ENCODE peak calls at places on chromosome 5, in ten cellular contexts. One of them, this sample, is unnamed.

GRCh38 chr5:59436364-59437158 is 457.0 kb downstream of the PDE4D start:
- DNase-seq in fibroblast of mammary gland: no peak
- DNase-seq in AG10803: no peak
- DNase-seq in SK-N-SH: no peak
- DNase-seq in cardiac fibroblast: no peak
- DNase-seq in mammary epithelial cell: no peak
- DNase-seq in adrenal gland: no peak
- DNase-seq in cardiac muscle cell: no peak
- DNase-seq in psoas muscle: no peak
- DNase-seq in AG04450: no peak
- DNase-seq in this sample: no peak

GRCh38 chr5:77430726-77431125 is 61.4 kb downstream of the WDR41 start:
- DNase-seq in fibroblast of mammary gland: no peak
- DNase-seq in AG10803: peak
- DNase-seq in SK-N-SH: no peak
- DNase-seq in cardiac fibroblast: no peak
- DNase-seq in mammary epithelial cell: no peak
- DNase-seq in adrenal gland: no peak
- DNase-seq in cardiac muscle cell: no peak
- DNase-seq in psoas muscle: no peak
- DNase-seq in AG04450: no peak
- DNase-seq in this sample: peak

GRCh38 chr5:96075579-96076289 is 114.1 kb upstream of the ELL2 start:
- DNase-seq in fibroblast of mammary gland: no peak
- DNase-seq in AG10803: no peak
- DNase-seq in SK-N-SH: no peak
- DNase-seq in cardiac fibroblast: no peak
- DNase-seq in mammary epithelial cell: peak
- DNase-seq in adrenal gland: no peak
- DNase-seq in cardiac muscle cell: no peak
- DNase-seq in psoas muscle: no peak
- DNase-seq in AG04450: no peak
- DNase-seq in this sample: no peak

GRCh38 chr5:173056783-173057061 is 570 bp downstream of the CREBRF start:
- DNase-seq in fibroblast of mammary gland: no peak
- DNase-seq in AG10803: no peak
- DNase-seq in SK-N-SH: peak
- DNase-seq in cardiac fibroblast: no peak
- DNase-seq in mammary epithelial cell: no peak
- DNase-seq in adrenal gland: peak
- DNase-seq in cardiac muscle cell: no peak
- DNase-seq in psoas muscle: no peak
- DNase-seq in AG04450: no peak
- DNase-seq in this sample: no peak

GRCh38 chr5:132752581-132753125 is 5.4 kb downstream of the CCNI2 start:
- DNase-seq in fibroblast of mammary gland: no peak
- DNase-seq in AG10803: no peak
- DNase-seq in SK-N-SH: no peak
- DNase-seq in cardiac fibroblast: no peak
- DNase-seq in mammary epithelial cell: no peak
- DNase-seq in adrenal gland: no peak
- DNase-seq in cardiac muscle cell: no peak
- DNase-seq in psoas muscle: no peak
- DNase-seq in AG04450: no peak
- DNase-seq in this sample: no peak

GRCh38 chr5:98796197-98796972 is 22.9 kb downstream of the RGMB start:
- DNase-seq in fibroblast of mammary gland: peak
- DNase-seq in AG10803: peak
- DNase-seq in SK-N-SH: peak
- DNase-seq in cardiac fibroblast: peak
- DNase-seq in mammary epithelial cell: peak
- DNase-seq in adrenal gland: peak
- DNase-seq in cardiac muscle cell: peak
- DNase-seq in psoas muscle: no peak
- DNase-seq in AG04450: no peak
- DNase-seq in this sample: no peak

GRCh38 chr5:368162-369084 is 46.9 kb downstream of the AHRR start:
- DNase-seq in fibroblast of mammary gland: peak
- DNase-seq in AG10803: peak
- DNase-seq in SK-N-SH: no peak
- DNase-seq in cardiac fibroblast: peak
- DNase-seq in mammary epithelial cell: no peak
- DNase-seq in adrenal gland: no peak
- DNase-seq in cardiac muscle cell: peak
- DNase-seq in psoas muscle: no peak
- DNase-seq in AG04450: peak
- DNase-seq in this sample: peak

GRCh38 chr5:38600334-38601045 is 44.0 kb upstream of the LIFR start:
- DNase-seq in fibroblast of mammary gland: peak
- DNase-seq in AG10803: peak
- DNase-seq in SK-N-SH: no peak
- DNase-seq in cardiac fibroblast: peak
- DNase-seq in mammary epithelial cell: peak
- DNase-seq in adrenal gland: no peak
- DNase-seq in cardiac muscle cell: peak
- DNase-seq in psoas muscle: no peak
- DNase-seq in AG04450: no peak
- DNase-seq in this sample: no peak

GRCh38 chr5:133679534-133679933 is 67.2 kb upstream of the FSTL4 start:
- DNase-seq in fibroblast of mammary gland: no peak
- DNase-seq in AG10803: no peak
- DNase-seq in SK-N-SH: no peak
- DNase-seq in cardiac fibroblast: no peak
- DNase-seq in mammary epithelial cell: no peak
- DNase-seq in adrenal gland: no peak
- DNase-seq in cardiac muscle cell: no peak
- DNase-seq in psoas muscle: no peak
- DNase-seq in AG04450: no peak
- DNase-seq in this sample: no peak

GRCh38 chr5:108681079-108681921 is 66.4 kb upstream of the FER start:
- DNase-seq in fibroblast of mammary gland: peak
- DNase-seq in AG10803: peak
- DNase-seq in SK-N-SH: peak
- DNase-seq in cardiac fibroblast: peak
- DNase-seq in mammary epithelial cell: peak
- DNase-seq in adrenal gland: peak
- DNase-seq in cardiac muscle cell: peak
- DNase-seq in psoas muscle: no peak
- DNase-seq in AG04450: peak
- DNase-seq in this sample: peak

GRCh38 chr5:148107608-148108007 is 43.8 kb downstream of the SPINK5 start:
- DNase-seq in fibroblast of mammary gland: peak
- DNase-seq in AG10803: no peak
- DNase-seq in SK-N-SH: no peak
- DNase-seq in cardiac fibroblast: no peak
- DNase-seq in mammary epithelial cell: no peak
- DNase-seq in adrenal gland: no peak
- DNase-seq in cardiac muscle cell: no peak
- DNase-seq in psoas muscle: no peak
- DNase-seq in AG04450: no peak
- DNase-seq in this sample: no peak

GRCh38 chr5:137372386-137373160 is 126.6 kb downstream of the SPOCK1 start:
- DNase-seq in fibroblast of mammary gland: peak
- DNase-seq in AG10803: peak
- DNase-seq in SK-N-SH: no peak
- DNase-seq in cardiac fibroblast: peak
- DNase-seq in mammary epithelial cell: no peak
- DNase-seq in adrenal gland: no peak
- DNase-seq in cardiac muscle cell: peak
- DNase-seq in psoas muscle: no peak
- DNase-seq in AG04450: no peak
- DNase-seq in this sample: no peak

GRCh38 chr5:15899481-15899880 is 280.1 kb downstream of the MARCHF11 start:
- DNase-seq in fibroblast of mammary gland: no peak
- DNase-seq in AG10803: no peak
- DNase-seq in SK-N-SH: no peak
- DNase-seq in cardiac fibroblast: no peak
- DNase-seq in mammary epithelial cell: no peak
- DNase-seq in adrenal gland: no peak
- DNase-seq in cardiac muscle cell: no peak
- DNase-seq in psoas muscle: no peak
- DNase-seq in AG04450: no peak
- DNase-seq in this sample: no peak

GRCh38 chr5:98940586-98940985 is 11.8 kb upstream of the CHD1 start:
- DNase-seq in fibroblast of mammary gland: peak
- DNase-seq in AG10803: peak
- DNase-seq in SK-N-SH: no peak
- DNase-seq in cardiac fibroblast: peak
- DNase-seq in mammary epithelial cell: no peak
- DNase-seq in adrenal gland: peak
- DNase-seq in cardiac muscle cell: peak
- DNase-seq in psoas muscle: no peak
- DNase-seq in AG04450: no peak
- DNase-seq in this sample: no peak

GRCh38 chr5:133818031-133818431 is 150.4 kb downstream of the C5orf15 start:
- DNase-seq in fibroblast of mammary gland: peak
- DNase-seq in AG10803: peak
- DNase-seq in SK-N-SH: no peak
- DNase-seq in cardiac fibroblast: peak
- DNase-seq in mammary epithelial cell: peak
- DNase-seq in adrenal gland: peak
- DNase-seq in cardiac muscle cell: peak
- DNase-seq in psoas muscle: peak
- DNase-seq in AG04450: no peak
- DNase-seq in this sample: no peak

GRCh38 chr5:90558344-90559192 is at the start of gene ADGRV1:
- DNase-seq in fibroblast of mammary gland: peak
- DNase-seq in AG10803: peak
- DNase-seq in SK-N-SH: peak
- DNase-seq in cardiac fibroblast: peak
- DNase-seq in mammary epithelial cell: peak
- DNase-seq in adrenal gland: peak
- DNase-seq in cardiac muscle cell: peak
- DNase-seq in psoas muscle: peak
- DNase-seq in AG04450: no peak
- DNase-seq in this sample: no peak

GRCh38 chr5:100901851-100902341 is 1.2 kb downstream of the ST8SIA4 start:
- DNase-seq in fibroblast of mammary gland: no peak
- DNase-seq in AG10803: no peak
- DNase-seq in SK-N-SH: no peak
- DNase-seq in cardiac fibroblast: peak
- DNase-seq in mammary epithelial cell: no peak
- DNase-seq in adrenal gland: peak
- DNase-seq in cardiac muscle cell: peak
- DNase-seq in psoas muscle: no peak
- DNase-seq in AG04450: no peak
- DNase-seq in this sample: no peak
- H3K4me3 ChIP-seq in fibroblast of mammary gland: no peak
- H3K4me3 ChIP-seq in AG10803: no peak
- H3K4me3 ChIP-seq in SK-N-SH: no peak
- H3K4me3 ChIP-seq in cardiac fibroblast: peak
- H3K4me3 ChIP-seq in mammary epithelial cell: no peak
- H3K4me3 ChIP-seq in adrenal gland: peak
- H3K4me3 ChIP-seq in cardiac muscle cell: no peak
- H3K4me3 ChIP-seq in psoas muscle: peak
- H3K4me3 ChIP-seq in AG04450: no peak
- H3K4me3 ChIP-seq in this sample: no peak

DNA sequence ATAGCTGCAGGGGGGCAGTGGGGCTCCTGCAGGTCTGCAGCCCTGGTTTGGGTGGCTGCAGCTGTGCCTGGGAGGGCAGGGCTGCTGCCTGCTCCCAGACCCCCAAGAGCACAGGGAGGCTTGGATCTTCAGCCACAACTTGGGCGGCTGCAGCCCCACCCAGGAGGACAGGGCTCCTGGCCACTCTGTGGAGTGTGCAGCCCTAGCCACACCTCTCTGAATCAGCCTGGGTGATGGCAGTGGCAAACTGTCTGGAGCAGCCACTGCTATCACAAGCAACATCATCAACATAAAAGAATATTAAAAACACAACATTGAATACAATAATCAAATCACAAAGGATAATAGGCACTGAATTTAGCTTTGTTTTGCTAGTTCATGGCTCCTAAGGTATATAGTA is 164.9 kb upstream of the SLC27A6 start:
- DNase-seq in fibroblast of mammary gland: no peak
- DNase-seq in AG10803: no peak
- DNase-seq in SK-N-SH: no peak
- DNase-seq in cardiac fibroblast: no peak
- DNase-seq in mammary epithelial cell: no peak
- DNase-seq in adrenal gland: no peak
- DNase-seq in cardiac muscle cell: no peak
- DNase-seq in psoas muscle: no peak
- DNase-seq in AG04450: no peak
- DNase-seq in this sample: no peak
- TF ChIP-seq CTCF in fibroblast of mammary gland: no peak
- TF ChIP-seq CTCF in AG10803: no peak
- TF ChIP-seq CTCF in SK-N-SH: no peak
- TF ChIP-seq CTCF in cardiac fibroblast: no peak
- TF ChIP-seq CTCF in mammary epithelial cell: no peak
- TF ChIP-seq CTCF in adrenal gland: no peak
- TF ChIP-seq CTCF in cardiac muscle cell: no peak
- TF ChIP-seq CTCF in psoas muscle: no peak
- TF ChIP-seq CTCF in AG04450: no peak
- TF ChIP-seq CTCF in this sample: no peak

DNA sequence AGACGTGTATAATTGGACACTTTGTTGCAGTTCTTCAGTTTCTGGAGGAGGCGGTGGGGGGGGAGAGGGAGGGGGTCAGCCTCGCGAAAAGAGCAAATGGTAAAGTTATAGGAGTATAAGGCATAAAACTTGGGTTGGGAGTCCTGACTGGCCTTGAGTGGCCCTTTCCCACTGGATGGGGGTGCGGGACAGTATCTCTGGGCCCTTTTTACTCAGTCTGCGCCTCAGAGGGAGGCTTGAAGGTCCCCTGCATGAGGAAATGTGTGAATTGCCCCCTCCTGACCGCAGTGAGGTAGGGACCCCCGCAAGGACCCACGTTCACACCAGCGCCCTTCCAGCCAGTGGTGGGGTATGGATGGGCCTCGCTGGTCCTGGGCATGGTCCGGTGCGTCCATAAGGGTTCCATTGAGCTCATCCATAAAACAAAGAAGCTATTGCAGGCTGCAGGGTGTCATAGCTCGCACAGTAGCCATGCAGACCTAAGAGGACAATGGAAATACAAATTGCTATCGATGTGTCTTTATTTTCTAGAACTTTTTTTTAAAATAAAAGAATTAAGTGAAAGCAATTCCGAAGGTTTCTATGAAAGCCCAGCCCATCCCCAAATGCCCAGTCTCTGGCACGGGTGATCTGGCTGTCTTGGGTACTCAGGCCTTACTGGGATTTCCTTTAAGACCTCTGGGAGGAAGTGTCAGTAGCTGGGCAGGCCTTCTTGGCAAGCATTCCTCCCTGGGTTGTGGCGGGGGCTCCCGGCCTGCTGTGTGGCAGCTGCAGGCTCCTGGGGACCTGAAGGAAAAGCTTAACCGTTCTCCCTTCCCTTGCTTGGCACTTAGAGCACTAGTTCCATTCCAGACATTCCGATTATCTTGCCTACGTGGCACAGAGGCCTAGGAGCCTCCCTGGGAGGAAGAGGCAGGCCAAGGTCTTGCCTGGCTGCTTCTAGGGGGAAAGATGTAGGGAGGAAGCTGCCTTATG is 1.4 kb upstream of the SEMA5A start:
- DNase-seq in fibroblast of mammary gland: peak
- DNase-seq in AG10803: peak
- DNase-seq in SK-N-SH: no peak
- DNase-seq in cardiac fibroblast: peak
- DNase-seq in mammary epithelial cell: peak
- DNase-seq in adrenal gland: peak
- DNase-seq in cardiac muscle cell: peak
- DNase-seq in psoas muscle: peak
- DNase-seq in AG04450: peak
- DNase-seq in this sample: peak
- H3K4me3 ChIP-seq in fibroblast of mammary gland: peak
- H3K4me3 ChIP-seq in AG10803: peak
- H3K4me3 ChIP-seq in SK-N-SH: no peak
- H3K4me3 ChIP-seq in cardiac fibroblast: peak
- H3K4me3 ChIP-seq in mammary epithelial cell: peak
- H3K4me3 ChIP-seq in adrenal gland: peak
- H3K4me3 ChIP-seq in cardiac muscle cell: peak
- H3K4me3 ChIP-seq in psoas muscle: peak
- H3K4me3 ChIP-seq in AG04450: peak
- H3K4me3 ChIP-seq in this sample: peak

GRCh38 chr5:149151717-149152116 is 10.4 kb downstream of the ABLIM3 start:
- DNase-seq in fibroblast of mammary gland: peak
- DNase-seq in AG10803: no peak
- DNase-seq in SK-N-SH: no peak
- DNase-seq in cardiac fibroblast: no peak
- DNase-seq in mammary epithelial cell: no peak
- DNase-seq in adrenal gland: no peak
- DNase-seq in cardiac muscle cell: peak
- DNase-seq in psoas muscle: no peak
- DNase-seq in AG04450: no peak
- DNase-seq in this sample: no peak
- TF ChIP-seq CTCF in fibroblast of mammary gland: peak
- TF ChIP-seq CTCF in AG10803: peak
- TF ChIP-seq CTCF in SK-N-SH: peak
- TF ChIP-seq CTCF in cardiac fibroblast: peak
- TF ChIP-seq CTCF in mammary epithelial cell: peak
- TF ChIP-seq CTCF in adrenal gland: no peak
- TF ChIP-seq CTCF in cardiac muscle cell: peak
- TF ChIP-seq CTCF in psoas muscle: no peak
- TF ChIP-seq CTCF in AG04450: peak
- TF ChIP-seq CTCF in this sample: peak

This sample was measured in AG09309.